ENCODE peak calls at places on chromosomes 13 and 19, in eight cellular contexts. I, E, D, K, J, L, C and V are unnamed samples.

GRCh38 chr13:54415753-54416366 is 1387.2 kb downstream of the OLFM4 start:
- DNase-seq in K (no peak), C (no peak), D (peak; percentile 70), I (no peak), J (no peak), E (no peak), L (peak; percentile 47), V (no peak)

GRCh38 chr13:110334256-110334655 is 27.2 kb downstream of the COL4A2 start:
- DNase-seq in K (peak; percentile 75), J (no peak), C (no peak), E (no peak), I (no peak), D (no peak), L (no peak), V (no peak)

GRCh38 chr19:56668676-56669075 is 2.9 kb downstream of the ZNF835 start:
- DNase-seq in E (no peak), L (no peak), D (no peak), K (no peak), J (no peak), C (no peak), I (no peak), V (no peak)

GRCh38 chr13:99289674-99290337 is 17.4 kb downstream of the GPR183 start:
- DNase-seq in K (no peak), J (no peak), E (no peak), L (no peak), C (no peak), I (no peak), D (no peak), V (no peak)

GRCh38 chr13:25175431-25175830 is 3.3 kb upstream of the AMER2 start:
- DNase-seq in I (no peak), J (no peak), D (no peak), E (no peak), K (no peak), C (no peak), L (no peak), V (no peak)

GRCh38 chr13:21894091-21894490 is 223.2 kb downstream of the FGF9 start:
- DNase-seq in E (no peak), D (no peak), J (no peak), I (no peak), L (no peak), C (peak; percentile 11), K (no peak), V (no peak)

GRCh38 chr19:1566392-1567115 is 1.6 kb downstream of the MEX3D start:
- DNase-seq in I (no peak), D (peak; percentile 93), K (peak; percentile 86), L (peak; percentile 88), E (no peak), C (peak; percentile 87), J (peak; percentile 32), V (no peak)

GRCh38 chr13:110628477-110628793 is 13.1 kb downstream of the NAXD start:
- DNase-seq in D (peak; percentile 42), C (no peak), E (no peak), K (no peak), J (no peak), L (no peak), I (no peak), V (no peak)

GRCh38 chr13:51628059-51628852 is 44.0 kb downstream of the WDFY2 start:
- DNase-seq in K (no peak), E (no peak), D (no peak), I (no peak), J (no peak), C (no peak), L (no peak), V (no peak)

GRCh38 chr13:49791214-49791752 is 1.2 kb downstream of the KPNA3 start:
- DNase-seq in J (no peak), E (no peak), C (peak; percentile 83), K (peak; percentile 18), L (peak; percentile 74), I (no peak), D (peak; percentile 69), V (peak; percentile 30)

GRCh38 chr13:40401911-40402776 is 264.3 kb downstream of the FOXO1 start:
- DNase-seq in I (no peak), C (no peak), K (peak; percentile 97), E (no peak), D (no peak), L (peak; percentile 48), J (no peak), V (peak; percentile 97)

GRCh38 chr19:35720648-35721047 is 2.8 kb downstream of the KMT2B start:
- DNase-seq in E (no peak), J (no peak), D (no peak), I (no peak), L (no peak), K (no peak), C (no peak), V (no peak)

GRCh38 chr13:27960362-27961226 is 8.5 kb downstream of the CDX2 start:
- DNase-seq in J (no peak), L (peak; percentile 86), D (peak; percentile 95), E (no peak), C (no peak), I (no peak), K (peak; percentile 27), V (peak; percentile 87)

GRCh38 chr13:46871557-46871956 is 25.3 kb downstream of the HTR2A start:
- DNase-seq in K (no peak), C (no peak), J (no peak), D (no peak), E (no peak), L (peak; percentile 14), I (no peak), V (no peak)

GRCh38 chr19:43439183-43440063 is 24.7 kb downstream of the TEX101 start:
- DNase-seq in C (no peak), I (no peak), J (no peak), D (no peak), E (peak; percentile 40), L (no peak), K (peak; percentile 56), V (peak; percentile 89)

GRCh38 chr13:113862766-113863510 is 938 bp downstream of the GAS6 start:
- DNase-seq in L (peak; percentile 63), I (no peak), E (no peak), C (peak; percentile 63), D (peak; percentile 82), J (peak; percentile 54), K (peak; percentile 40), V (no peak)

GRCh38 chr13:60431108-60431700 is 34.2 kb downstream of the TDRD3 start:
- DNase-seq in I (no peak), L (peak; percentile 73), K (peak; percentile 59), D (no peak), C (peak; percentile 32), E (no peak), J (peak; percentile 79), V (peak; percentile 66)

GRCh38 chr13:73060251-73061160 is 1.7 kb downstream of the KLF5 start:
- DNase-seq in D (no peak), J (no peak), I (no peak), L (peak; percentile 74), K (peak; percentile 76), E (no peak), C (peak; percentile 62), V (peak; percentile 64)

GRCh38 chr13:112212533-112212932 is 145.6 kb downstream of the SOX1 start:
- DNase-seq in J (no peak), E (no peak), C (no peak), D (no peak), L (no peak), K (no peak), I (no peak), V (no peak)

GRCh38 chr13:29914591-29914990 is 64.2 kb upstream of the UBL3 start:
- DNase-seq in C (no peak), J (no peak), I (no peak), E (no peak), L (no peak), K (no peak), D (no peak), V (no peak)

GRCh38 chr13:66886248-66886647 is 343.9 kb downstream of the PCDH9 start:
- DNase-seq in D (no peak), L (no peak), K (no peak), C (no peak), E (no peak), J (peak; percentile 37), I (no peak), V (no peak)

GRCh38 chr13:112709825-112710783 is 20.3 kb downstream of the ATP11A start:
- DNase-seq in J (no peak), L (no peak), D (no peak), K (no peak), E (no peak), C (no peak), I (no peak), V (no peak)